ENCODE peak calls at places on chromosomes 5 and 9, in nine cellular contexts. E, L, J, B, V, R, A, Y and X are unnamed samples.

GRCh38 chr5:94945656-94946055 is 327.2 kb downstream of the SLF1 start:
- DNase-seq in E (no peak), L (no peak), J (peak; percentile 30), B (no peak), V (no peak), R (no peak), A (peak; percentile 24), Y (no peak), X (no peak)

GRCh38 chr5:75395277-75395676 is 58.3 kb downstream of the HMGCR start:
- DNase-seq in E (no peak), L (no peak), J (no peak), B (no peak), V (no peak), R (no peak), A (no peak), Y (no peak), X (no peak)

GRCh38 chr5:81234801-81235200 is 1.7 kb downstream of the CKMT2 start:
- DNase-seq in E (no peak), L (no peak), J (peak; percentile 39), B (no peak), V (no peak), R (no peak), A (peak; percentile 54), Y (no peak), X (no peak)

GRCh38 chr9:96136992-96137665 is 164.8 kb downstream of the HSD17B3 start:
- DNase-seq in E (peak; percentile 72), L (no peak), J (no peak), B (no peak), V (peak; percentile 48), R (peak; percentile 74), A (no peak), Y (no peak), X (no peak)

GRCh38 chr5:33854733-33855151 is 37.0 kb downstream of the ADAMTS12 start:
- DNase-seq in E (peak; percentile 95), L (no peak), J (no peak), B (no peak), V (no peak), R (no peak), A (no peak), Y (peak; percentile 39), X (peak; percentile 88)

GRCh38 chr5:65946198-65946745 is 19.9 kb downstream of the ERBIN start:
- DNase-seq in E (no peak), L (no peak), J (no peak), B (no peak), V (no peak), R (no peak), A (no peak), Y (no peak), X (no peak)

GRCh38 chr5:54088081-54088480 is 222.3 kb downstream of the ARL15 start:
- DNase-seq in E (peak; percentile 16), L (no peak), J (no peak), B (no peak), V (no peak), R (no peak), A (no peak), Y (no peak), X (no peak)

GRCh38 chr5:168393773-168394172 is 92.5 kb upstream of the RARS1 start:
- DNase-seq in E (no peak), L (no peak), J (no peak), B (no peak), V (no peak), R (no peak), A (no peak), Y (no peak), X (no peak)

GRCh38 chr9:114339130-114339908 is 9.7 kb downstream of the ORM2 start:
- DNase-seq in E (peak; percentile 70), L (peak; percentile 7), J (peak; percentile 48), B (peak; percentile 65), V (peak; percentile 59), R (peak; percentile 90), A (peak; percentile 32), Y (no peak), X (no peak)

GRCh38 chr5:11293523-11293922 is 532.5 kb upstream of the DAP start:
- DNase-seq in E (no peak), L (no peak), J (no peak), B (no peak), V (no peak), R (no peak), A (no peak), Y (no peak), X (no peak)

GRCh38 chr9:4334439-4334838 is 34.6 kb upstream of the GLIS3 start:
- DNase-seq in E (peak; percentile 19), L (no peak), J (peak; percentile 27), B (no peak), V (peak; percentile 20), R (peak; percentile 78), A (peak; percentile 36), Y (peak; percentile 94), X (peak; percentile 75)

GRCh38 chr9:100074093-100074492 is 24.7 kb downstream of the ERP44 start:
- DNase-seq in E (peak; percentile 62), L (no peak), J (no peak), B (no peak), V (no peak), R (no peak), A (no peak), Y (no peak), X (no peak)

GRCh38 chr5:71925608-71926091 is 181.6 kb upstream of the MAP1B start:
- DNase-seq in E (peak; percentile 52), L (no peak), J (no peak), B (no peak), V (no peak), R (no peak), A (peak; percentile 23), Y (no peak), X (no peak)

GRCh38 chr5:12772276-12772675 is 868.0 kb upstream of the CTNND2 start:
- DNase-seq in E (no peak), L (no peak), J (no peak), B (no peak), V (no peak), R (no peak), A (no peak), Y (no peak), X (no peak)

GRCh38 chr9:93058357-93059096 is at the start of gene SUSD3:
- DNase-seq in E (peak; percentile 78), L (no peak), J (peak; percentile 66), B (peak; percentile 78), V (peak; percentile 91), R (peak; percentile 92), A (peak; percentile 54), Y (peak; percentile 66), X (no peak)

GRCh38 chr9:133655701-133656100 is 19.5 kb downstream of the DBH start:
- DNase-seq in E (no peak), L (no peak), J (no peak), B (no peak), V (no peak), R (no peak), A (no peak), Y (no peak), X (no peak)
- H3K27me3 ChIP-seq in E (peaks cover 18% of the 10 kb centered on the region), L (no peaks in the 10 kb centered on the region), J (no peaks in the 10 kb centered on the region), B (peaks cover 9% of the 10 kb centered on the region), V (no peaks in the 10 kb centered on the region), R (peaks cover 23% of the 10 kb centered on the region), A (peaks cover 97% of the 10 kb centered on the region), Y (peaks cover 97% of the 10 kb centered on the region), X (peaks cover 59% of the 10 kb centered on the region)

DNA sequence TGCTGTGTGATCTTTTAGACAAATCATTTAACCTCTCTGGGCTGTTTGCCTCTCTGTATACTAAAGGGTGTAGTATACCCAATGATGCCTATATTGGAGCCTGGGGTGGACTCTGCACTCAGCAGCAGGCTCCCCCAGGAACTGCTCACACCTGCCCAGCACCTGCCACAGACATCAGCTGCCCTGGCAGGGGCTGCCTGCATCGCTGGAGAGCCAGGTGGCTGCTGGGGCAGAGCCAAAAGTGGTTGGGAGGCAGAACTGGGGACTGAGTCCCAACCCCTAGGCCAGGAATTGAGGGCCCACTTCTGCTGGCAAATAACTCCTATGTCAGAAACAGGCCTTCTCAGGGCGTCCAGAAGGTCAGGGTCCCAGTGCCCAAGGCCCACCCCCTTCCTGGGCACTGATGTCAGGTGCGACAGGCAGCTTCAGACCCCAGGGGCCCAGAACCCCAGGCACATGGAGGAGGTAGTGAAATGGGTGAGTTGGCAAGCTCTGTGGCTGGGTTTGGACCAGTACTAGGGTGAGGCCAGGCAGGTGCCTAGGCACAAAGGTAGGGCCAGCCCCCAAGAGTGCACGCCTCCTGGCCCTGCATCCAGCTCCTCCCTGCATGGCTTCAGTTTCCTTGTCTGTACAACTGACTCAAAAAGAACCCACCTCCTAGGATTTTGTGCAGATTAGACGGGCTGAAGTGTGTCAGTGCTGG is 5.8 kb downstream of the UNC5A start:
- DNase-seq in E (no peak), L (no peak), J (no peak), B (no peak), V (no peak), R (no peak), A (no peak), Y (no peak), X (no peak)
- H3K27me3 ChIP-seq in E (peaks cover 44% of the 10 kb centered on the region), L (no peaks in the 10 kb centered on the region), J (peaks cover 15% of the 10 kb centered on the region), B (peaks cover 57% of the 10 kb centered on the region), V (no peaks in the 10 kb centered on the region), R (peaks cover 85% of the 10 kb centered on the region), A (peaks cover 100% of the 10 kb centered on the region), Y (no peaks in the 10 kb centered on the region), X (peaks cover 15% of the 10 kb centered on the region)

DNA sequence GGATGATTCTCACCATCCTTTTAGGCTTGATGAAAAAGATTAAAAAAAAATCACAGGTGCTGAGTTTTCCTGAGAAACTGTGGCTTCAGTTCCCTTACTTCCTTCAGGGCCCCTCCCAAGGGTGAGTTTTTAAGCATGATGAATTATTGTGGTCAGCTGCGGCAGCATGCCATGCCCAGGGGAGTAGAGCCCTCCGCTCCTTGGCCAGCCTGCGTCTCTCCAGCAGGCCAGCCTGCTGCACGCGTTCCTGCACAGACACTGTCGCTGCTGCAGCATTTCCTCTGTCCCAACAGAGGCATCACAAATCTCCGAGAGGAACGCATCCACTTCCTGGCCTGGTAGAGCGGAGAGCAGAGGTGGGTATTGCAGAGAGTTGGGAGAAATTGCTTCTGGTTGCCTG is 26.0 kb upstream of the GLRA1 start:
- DNase-seq in E (no peak), L (no peak), J (no peak), B (no peak), V (no peak), R (no peak), A (no peak), Y (no peak), X (no peak)
- H3K27me3 ChIP-seq in E (no peaks in the 10 kb centered on the region), L (peaks cover 2% of the 10 kb centered on the region), J (no peaks in the 10 kb centered on the region), B (no peaks in the 10 kb centered on the region), V (no peaks in the 10 kb centered on the region), R (peaks cover 56% of the 10 kb centered on the region), A (no peaks in the 10 kb centered on the region), Y (peaks cover 14% of the 10 kb centered on the region), X (no peaks in the 10 kb centered on the region)

GRCh38 chr5:88660947-88661869 is 221.8 kb downstream of the MEF2C start:
- DNase-seq in E (peak; percentile 75), L (no peak), J (no peak), B (no peak), V (peak; percentile 59), R (peak; percentile 99), A (no peak), Y (peak; percentile 84), X (peak; percentile 39)

GRCh38 chr5:88661870-88662207 is 221.1 kb downstream of the MEF2C start:
- DNase-seq in E (no peak), L (no peak), J (no peak), B (no peak), V (no peak), R (no peak), A (no peak), Y (no peak), X (no peak)

GRCh38 chr5:88660326-88660946 is 222.5 kb downstream of the MEF2C start:
- DNase-seq in E (peak; percentile 29), L (no peak), J (no peak), B (no peak), V (no peak), R (no peak), A (no peak), Y (peak; percentile 74), X (no peak)

GRCh38 chr5:88658005-88658404 is 225.0 kb downstream of the MEF2C start:
- DNase-seq in E (no peak), L (no peak), J (no peak), B (no peak), V (no peak), R (no peak), A (no peak), Y (no peak), X (no peak)

GRCh38 chr5:88659529-88660325 is 223.3 kb downstream of the MEF2C start:
- DNase-seq in E (no peak), L (no peak), J (no peak), B (no peak), V (no peak), R (peak; percentile 88), A (no peak), Y (no peak), X (no peak)
- H3K27me3 ChIP-seq in E (peaks cover 89% of the 10 kb centered on the region), L (no peaks in the 10 kb centered on the region), J (no peaks in the 10 kb centered on the region), B (peaks cover 29% of the 10 kb centered on the region), V (no peaks in the 10 kb centered on the region), R (peaks cover 93% of the 10 kb centered on the region), A (peaks cover 99% of the 10 kb centered on the region), Y (no peaks in the 10 kb centered on the region), X (peaks cover 34% of the 10 kb centered on the region)